ENCODE peak calls at places on chromosome 19, in ten cellular contexts. P is right atrium auricular region, F is fibroblast of the aortic adventitia, W is fibroblast of pulmonary artery, R is upper lobe of right lung, H is PC-9, B is kidney epithelial cell, U is heart right ventricle, K is left lung, X is mucosa of descending colon. M is an unnamed sample.

GRCh38 chr19:12937243-12938053 is 961 bp upstream of the CALR start:
- DNase-seq in P (no peak), F (no peak), W (no peak), R (peak; percentile 89), H (peak; percentile 49), B (no peak), U (no peak), K (peak; percentile 83), X (no peak), M (no peak)

GRCh38 chr19:33876192-33876591 is 79.5 kb downstream of the KCTD15 start:
- DNase-seq in P (no peak), F (no peak), W (no peak), R (no peak), H (no peak), B (no peak), U (no peak), K (no peak), X (no peak), M (no peak)

GRCh38 chr19:19445911-19446361 is 40.5 kb downstream of the GATAD2A start:
- DNase-seq in P (no peak), F (no peak), W (no peak), R (no peak), H (no peak), B (no peak), U (no peak), K (no peak), X (no peak), M (no peak)

GRCh38 chr19:38209152-38209551 is 14.9 kb downstream of the DPF1 start:
- DNase-seq in P (no peak), F (no peak), W (no peak), R (no peak), H (no peak), B (no peak), U (no peak), K (no peak), X (no peak), M (no peak)

GRCh38 chr19:27657271-27658051 is 1555.5 kb downstream of the UQCRFS1 start:
- DNase-seq in P (peak; percentile 46), F (no peak), W (no peak), R (no peak), H (no peak), B (no peak), U (no peak), K (no peak), X (no peak), M (no peak)

GRCh38 chr19:57302727-57303401 is 17.4 kb upstream of the ZNF543 start:
- DNase-seq in P (no peak), F (no peak), W (no peak), R (no peak), H (peak; percentile 24), B (no peak), U (no peak), K (no peak), X (no peak), M (no peak)

GRCh38 chr19:20611866-20612265 is 46.3 kb upstream of the ZNF737 start:
- DNase-seq in P (no peak), F (no peak), W (no peak), R (no peak), H (no peak), B (no peak), U (no peak), K (no peak), X (no peak), M (no peak)

GRCh38 chr19:54162241-54162805 is 2.8 kb upstream of the LENG1 start:
- DNase-seq in P (peak; percentile 83), F (peak; percentile 48), W (peak; percentile 62), R (peak; percentile 93), H (peak; percentile 81), B (no peak), U (peak; percentile 82), K (peak; percentile 89), X (peak; percentile 94), M (peak; percentile 74)

GRCh38 chr19:53558404-53558803 is 20.5 kb downstream of the ZNF331 start:
- DNase-seq in P (no peak), F (no peak), W (no peak), R (no peak), H (no peak), B (no peak), U (no peak), K (no peak), X (no peak), M (no peak)

GRCh38 chr19:3506384-3507340 is 551 bp downstream of the FZR1 start:
- DNase-seq in P (no peak), F (no peak), W (no peak), R (peak; percentile 78), H (no peak), B (no peak), U (no peak), K (peak; percentile 57), X (peak; percentile 84), M (peak; percentile 45)

GRCh38 chr19:6476896-6477431 is 4.6 kb downstream of the DENND1C start:
- DNase-seq in P (no peak), F (no peak), W (no peak), R (no peak), H (no peak), B (no peak), U (no peak), K (no peak), X (no peak), M (no peak)

GRCh38 chr19:15508035-15508710 is at the start of gene CYP4F22:
- DNase-seq in P (no peak), F (no peak), W (no peak), R (no peak), H (no peak), B (no peak), U (peak; percentile 12), K (no peak), X (no peak), M (peak; percentile 16)

DNA sequence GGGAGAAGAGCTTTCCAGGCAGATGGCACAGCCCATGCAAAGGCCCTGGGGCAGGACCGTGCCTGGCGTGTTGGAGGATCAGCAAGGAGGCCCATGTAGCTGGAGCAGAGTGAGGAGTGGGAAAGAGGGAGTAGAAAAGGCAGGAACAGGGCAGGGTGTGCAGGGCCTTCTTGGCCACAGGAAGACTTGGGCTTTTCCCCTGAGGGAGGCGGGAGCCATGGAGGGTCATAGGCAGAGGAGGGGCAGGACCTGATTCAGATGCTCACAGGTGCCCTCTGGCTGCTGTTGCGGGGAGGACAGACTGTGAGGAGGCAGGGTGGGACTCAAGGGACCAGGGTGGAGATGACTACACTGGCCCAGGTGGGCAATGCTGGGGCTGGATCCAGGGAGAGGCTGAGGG is 13.8 kb upstream of the PTPRS start:
- DNase-seq in P (no peak), F (no peak), W (peak; percentile 11), R (no peak), H (no peak), B (no peak), U (no peak), K (no peak), X (no peak), M (no peak)
- TF ChIP-seq CTCF in P (no peak), F (no peak), W (peak; percentile 39), R (no peak), H (peak; percentile 42), B (peak; percentile 27), U (no peak), K (no peak), X (no peak), M (no peak)

GRCh38 chr19:39917561-39918182 is 16.8 kb downstream of the FCGBP start:
- DNase-seq in P (no peak), F (no peak), W (no peak), R (peak; percentile 37), H (no peak), B (no peak), U (no peak), K (no peak), X (peak; percentile 15), M (no peak)
- TF ChIP-seq CTCF in P (no peak), F (no peak), W (no peak), R (no peak), H (no peak), B (no peak), U (no peak), K (no peak), X (no peak), M (no peak)

GRCh38 chr19:32405431-32406160 is at the start of gene DPY19L3:
- DNase-seq in P (peak; percentile 96), F (peak; percentile 90), W (peak; percentile 94), R (peak; percentile 98), H (peak; percentile 79), B (peak; percentile 55), U (peak; percentile 95), K (peak; percentile 96), X (peak; percentile 97), M (peak; percentile 94)

GRCh38 chr19:32404939-32405430 is 585 bp upstream of the DPY19L3 start:
- DNase-seq in P (peak; percentile 81), F (peak; percentile 38), W (peak; percentile 41), R (peak; percentile 87), H (no peak), B (no peak), U (peak; percentile 80), K (peak; percentile 60), X (peak; percentile 76), M (no peak)

GRCh38 chr19:32406161-32407003 is 812 bp downstream of the DPY19L3 start:
- DNase-seq in P (no peak), F (peak; percentile 24), W (no peak), R (no peak), H (no peak), B (no peak), U (no peak), K (no peak), X (peak; percentile 89), M (no peak)

GRCh38 chr19:32404213-32404938 is 1.2 kb upstream of the DPY19L3 start:
- DNase-seq in P (no peak), F (no peak), W (peak; percentile 28), R (no peak), H (no peak), B (no peak), U (no peak), K (no peak), X (no peak), M (no peak)

DNA sequence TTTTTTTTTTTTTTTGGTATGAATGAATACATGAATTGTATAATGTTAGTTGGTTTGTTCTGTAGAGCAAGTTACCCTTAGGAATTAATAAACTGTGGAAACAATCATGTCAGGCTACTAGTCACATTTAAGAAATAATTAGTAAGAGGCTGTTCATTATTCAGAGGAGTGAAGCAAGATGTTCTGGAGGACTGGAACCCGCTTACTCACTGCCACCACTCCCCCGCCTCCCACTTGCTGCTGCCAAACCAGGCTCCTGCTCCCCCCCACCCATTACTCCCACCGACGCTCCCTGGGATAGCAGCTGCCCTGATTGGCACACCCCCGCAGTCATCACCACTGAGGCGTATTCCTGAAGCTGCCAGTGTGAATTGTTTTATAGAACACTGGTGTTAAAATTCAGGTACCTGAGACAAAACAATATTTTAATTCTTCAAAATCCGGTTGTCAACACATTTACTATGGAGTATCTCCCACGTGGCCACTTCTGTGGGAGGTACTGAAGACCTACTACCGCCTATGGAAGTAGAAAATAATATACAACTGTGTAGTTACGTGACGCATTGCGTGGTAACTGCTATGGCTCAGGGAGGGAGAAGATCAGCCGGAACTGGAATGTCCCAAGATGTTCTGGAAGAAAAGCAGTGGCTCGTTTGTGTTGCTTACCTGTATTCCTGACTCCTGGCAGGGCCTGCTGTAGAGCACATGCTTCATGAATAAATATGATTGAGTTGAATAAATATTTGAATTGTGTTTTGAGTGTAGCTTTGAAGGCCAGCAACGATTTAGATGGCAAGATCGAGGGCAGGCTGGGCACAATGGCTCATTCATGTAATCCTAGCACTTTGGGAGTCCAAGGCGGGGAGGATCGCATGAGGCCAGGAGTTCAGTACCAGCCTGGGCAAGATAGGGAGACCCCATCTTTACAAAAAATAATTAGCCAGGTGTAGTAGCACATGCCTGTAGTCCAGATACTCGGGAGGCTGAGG is 1.7 kb downstream of the DPY19L3 start:
- DNase-seq in P (no peak), F (peak; percentile 40), W (peak; percentile 88), R (peak; percentile 80), H (no peak), B (peak; percentile 57), U (no peak), K (peak; percentile 50), X (peak; percentile 57), M (no peak)
- TF ChIP-seq CTCF in P (no peak), F (no peak), W (no peak), R (no peak), H (no peak), B (no peak), U (no peak), K (no peak), X (no peak), M (no peak)

GRCh38 chr19:44823373-44823698 is 14.4 kb downstream of the BCAM start:
- DNase-seq in P (no peak), F (no peak), W (no peak), R (no peak), H (no peak), B (no peak), U (no peak), K (no peak), X (no peak), M (no peak)
- TF ChIP-seq CTCF in P (no peak), F (no peak), W (no peak), R (no peak), H (no peak), B (no peak), U (no peak), K (no peak), X (no peak), M (no peak)